ENCODE peak calls at places on chromosomes 7 and 10, in ten cellular contexts. U, P, G, I, E, A, W, H, F and X are unnamed samples.

GRCh38 chr7:134632937-134633540 is 13.6 kb upstream of the BPGM start:
- DNase-seq in I (no peak), P (peak), E (no peak), A (peak), H (no peak), U (peak), G (peak), W (peak), F (no peak), X (peak)

GRCh38 chr7:12162420-12163113 is 48.5 kb upstream of the TMEM106B start:
- DNase-seq in G (no peak), U (no peak), F (no peak), A (no peak), W (peak), P (no peak), I (peak), E (no peak), H (no peak), X (no peak)

GRCh38 chr7:48168159-48168558 is 3.1 kb upstream of the ABCA13 start:
- DNase-seq in I (no peak), A (no peak), G (no peak), F (no peak), P (no peak), W (peak), H (no peak), U (no peak), E (no peak), X (no peak)

GRCh38 chr10:106378251-106378650 is 786.3 kb downstream of the SORCS1 start:
- DNase-seq in A (no peak), E (no peak), G (no peak), U (no peak), W (no peak), F (no peak), H (no peak), P (no peak), I (no peak), X (no peak)

GRCh38 chr7:26603631-26604030 is 260.8 kb downstream of the SKAP2 start:
- DNase-seq in U (no peak), F (peak), W (peak), E (no peak), P (no peak), G (no peak), H (no peak), I (no peak), A (no peak), X (no peak)

GRCh38 chr7:40506158-40506557 is 371.4 kb downstream of the SUGCT start:
- DNase-seq in A (no peak), H (no peak), E (no peak), W (peak), F (no peak), P (no peak), U (no peak), G (no peak), I (no peak), X (no peak)

GRCh38 chr7:78565784-78566183 is 767.2 kb downstream of the PHTF2 start:
- DNase-seq in E (no peak), I (no peak), A (no peak), G (no peak), W (no peak), U (no peak), F (no peak), H (no peak), P (no peak), X (no peak)

GRCh38 chr7:1086588-1087461 is 1.1 kb upstream of the GPER1 start:
- DNase-seq in H (peak), E (no peak), G (peak), I (no peak), F (peak), P (peak), A (peak), U (no peak), W (peak), X (peak)

GRCh38 chr10:112953075-112953501 is 3.0 kb downstream of the TCF7L2 start:
- DNase-seq in A (no peak), U (no peak), E (no peak), G (no peak), I (no peak), W (peak), P (no peak), H (no peak), F (no peak), X (no peak)

GRCh38 chr10:62726142-62726541 is 78.4 kb upstream of the ADO start:
- DNase-seq in I (no peak), H (no peak), P (no peak), A (peak), U (no peak), F (no peak), G (no peak), W (peak), E (no peak), X (no peak)

GRCh38 chr10:72692897-72693598 is 1.1 kb downstream of the MCU start:
- DNase-seq in U (peak), P (no peak), G (peak), E (no peak), I (no peak), W (peak), F (no peak), H (no peak), A (no peak), X (no peak)

GRCh38 chr7:80954181-80954580 is 35.3 kb upstream of the SEMA3C start:
- DNase-seq in P (no peak), I (no peak), G (no peak), U (no peak), H (no peak), E (no peak), F (no peak), W (peak), A (no peak), X (no peak)

GRCh38 chr10:101897633-101898032 is 54.0 kb upstream of the KCNIP2 start:
- DNase-seq in P (no peak), F (no peak), H (no peak), A (no peak), W (peak), E (no peak), G (no peak), U (no peak), I (peak), X (no peak)

GRCh38 chr7:150567168-150567567 is at the start of gene GIMAP4:
- DNase-seq in I (no peak), G (no peak), P (no peak), H (no peak), F (no peak), U (peak), E (no peak), A (no peak), W (no peak), X (no peak)

GRCh38 chr10:23150081-23150480 is 42.0 kb upstream of the PTF1A start:
- DNase-seq in E (no peak), U (no peak), P (no peak), W (no peak), F (no peak), G (no peak), I (no peak), H (no peak), A (no peak), X (no peak)